ENCODE peak calls at places on chromosomes 6 and 20, in five cellular contexts. C, K, N, P and H are unnamed samples.

GRCh38 chr6:17021539-17021889 is 80.3 kb upstream of the STMND1 start:
- DNase-seq in C (no peak), K (no peak), N (no peak), P (peak; percentile 93), H (no peak)

GRCh38 chr6:137044366-137045220 is at the start of gene IL20RA:
- DNase-seq in C (no peak), K (no peak), N (no peak), P (no peak), H (peak; percentile 21)

GRCh38 chr6:138334963-138335362 is 42.7 kb upstream of the SMIM28 start:
- DNase-seq in C (no peak), K (no peak), N (no peak), P (no peak), H (no peak)

GRCh38 chr6:122476131-122476530 is 4.5 kb upstream of the SERINC1 start:
- DNase-seq in C (no peak), K (no peak), N (no peak), P (peak; percentile 33), H (no peak)

GRCh38 chr20:60060593-60060992 is 102.4 kb downstream of the CDH26 start:
- DNase-seq in C (no peak), K (no peak), N (no peak), P (no peak), H (no peak)

GRCh38 chr6:43277643-43278523 is 20.2 kb upstream of the SLC22A7 start:
- DNase-seq in C (peak; percentile 23), K (no peak), N (peak; percentile 47), P (peak; percentile 10), H (no peak)

GRCh38 chr6:45931254-45931653 is 84.4 kb downstream of the CLIC5 start:
- DNase-seq in C (no peak), K (no peak), N (no peak), P (no peak), H (no peak)

GRCh38 chr6:158285321-158285960 is 26.8 kb upstream of the TULP4 start:
- DNase-seq in C (peak; percentile 33), K (no peak), N (no peak), P (peak; percentile 20), H (no peak)

GRCh38 chr6:91149914-91150674 is 563.2 kb upstream of the MAP3K7 start:
- DNase-seq in C (no peak), K (no peak), N (no peak), P (no peak), H (no peak)